ENCODE peak calls at places on chromosomes 13 and 19, in ten cellular contexts. V is activated CD8-positive, alpha-beta memory T cell treated with anti-CD3 and anti-CD28 coated beads for 1 hour; E is A549; A is activated gamma-delta T cell treated with anti-CD3 and anti-CD28 coated beads, Interleukin-2, amount 50 U/mL, for 16 hours; S is T-helper 17 cell; L is WTC11; P is effector memory CD4-positive, alpha-beta T cell; H is cerebellum; B is NCI-H69; R is astrocyte of the cerebellum. T is an unnamed sample.

GRCh38 chr19:45306040-45306439 is 16.6 kb downstream of the CKM start:
- DNase-seq in L (no peak), P (no peak), R (no peak), A (no peak), H (no peak), V (no peak), S (no peak), B (no peak), E (no peak), T (no peak)

GRCh38 chr19:55152017-55152416 is 3.0 kb upstream of the TNNT1 start:
- DNase-seq in A (no peak), V (no peak), E (no peak), L (no peak), P (no peak), S (no peak), H (no peak), B (peak), R (no peak), T (no peak)

GRCh38 chr19:38422405-38422804 is 3.6 kb downstream of the RASGRP4 start:
- DNase-seq in A (no peak), L (no peak), R (no peak), P (no peak), E (no peak), S (no peak), H (no peak), V (no peak), B (no peak), T (no peak)

GRCh38 chr13:98488736-98489135 is 88.2 kb downstream of the STK24 start:
- DNase-seq in S (no peak), A (no peak), P (no peak), H (no peak), B (no peak), R (no peak), V (no peak), E (no peak), L (no peak), T (no peak)

GRCh38 chr13:49610176-49610575 is 18.1 kb upstream of the ARL11 start:
- DNase-seq in H (no peak), S (no peak), P (no peak), L (no peak), A (no peak), E (no peak), R (no peak), B (peak), V (no peak), T (no peak)

GRCh38 chr19:54190503-54190941 is 586 bp upstream of the TSEN34 start:
- DNase-seq in S (peak), V (peak), B (peak), L (peak), R (peak), E (peak), H (peak), P (peak), A (peak), T (no peak)

GRCh38 chr13:31891472-31891871 is 140.1 kb upstream of the FRY start:
- DNase-seq in E (no peak), B (no peak), V (no peak), L (no peak), R (no peak), H (no peak), P (no peak), A (no peak), S (no peak), T (no peak)

GRCh38 chr19:18349524-18350128 is 9.2 kb downstream of the PGPEP1 start:
- DNase-seq in R (peak), B (peak), E (peak), H (peak), V (no peak), L (peak), S (no peak), A (no peak), P (no peak), T (no peak)

GRCh38 chr19:38255759-38256052 is 468 bp downstream of the PPP1R14A start:
- DNase-seq in P (no peak), V (no peak), S (no peak), E (no peak), H (no peak), A (no peak), L (peak), B (no peak), R (no peak), T (no peak)

GRCh38 chr19:2312819-2313501 is 5.0 kb upstream of the LINGO3 start:
- DNase-seq in H (no peak), B (peak), L (peak), V (no peak), S (no peak), A (no peak), E (no peak), R (no peak), P (no peak), T (no peak)

GRCh38 chr19:56692496-56692895 is 20.9 kb upstream of the ZNF835 start:
- DNase-seq in V (no peak), H (no peak), E (no peak), B (no peak), P (no peak), S (no peak), R (no peak), L (no peak), A (no peak), T (no peak)

GRCh38 chr19:38385057-38385803 is 2.6 kb downstream of the GGN start:
- DNase-seq in E (no peak), B (no peak), H (no peak), P (no peak), A (no peak), V (no peak), R (no peak), L (no peak), S (no peak), T (no peak)